ENCODE peak calls at places on chromosomes 2 and 18, in ten cellular contexts. One of them, this sample, is unnamed.

GRCh38 chr18:22469061-22469689 is 51.5 kb upstream of the CTAGE1 start:
- DNase-seq in uterus: no peak
- DNase-seq in fibroblast of lung: no peak
- DNase-seq in Karpas-422: no peak
- DNase-seq in BJ: no peak
- DNase-seq in GM13977: no peak
- DNase-seq in EL: no peak
- DNase-seq in mesendoderm: no peak
- DNase-seq in kidney tubule cell: no peak
- DNase-seq in dorsolateral prefrontal cortex: no peak
- DNase-seq in this sample: no peak

GRCh38 chr2:227325824-227326195 is 759 bp downstream of the MFF start:
- DNase-seq in uterus: no peak
- DNase-seq in mesendoderm: peak
- DNase-seq in dorsolateral prefrontal cortex: no peak
- DNase-seq in fibroblast of lung: peak
- DNase-seq in EL: peak
- DNase-seq in BJ: no peak
- DNase-seq in kidney tubule cell: peak
- DNase-seq in Karpas-422: no peak
- DNase-seq in GM13977: peak
- DNase-seq in this sample: peak

GRCh38 chr2:189210250-189211075 is 30.9 kb upstream of the COL5A2 start:
- DNase-seq in BJ: peak
- DNase-seq in uterus: peak
- DNase-seq in Karpas-422: no peak
- DNase-seq in fibroblast of lung: peak
- DNase-seq in kidney tubule cell: peak
- DNase-seq in mesendoderm: peak
- DNase-seq in EL: peak
- DNase-seq in GM13977: no peak
- DNase-seq in dorsolateral prefrontal cortex: no peak
- DNase-seq in this sample: peak

GRCh38 chr18:9333441-9334350 is 877 bp upstream of the TWSG1 start:
- DNase-seq in BJ: no peak
- DNase-seq in kidney tubule cell: no peak
- DNase-seq in fibroblast of lung: no peak
- DNase-seq in GM13977: peak
- DNase-seq in uterus: peak
- DNase-seq in EL: no peak
- DNase-seq in mesendoderm: no peak
- DNase-seq in Karpas-422: no peak
- DNase-seq in dorsolateral prefrontal cortex: peak
- DNase-seq in this sample: no peak

GRCh38 chr2:235595420-235596010 is 101.7 kb downstream of the AGAP1 start:
- DNase-seq in BJ: peak
- DNase-seq in fibroblast of lung: peak
- DNase-seq in uterus: peak
- DNase-seq in GM13977: peak
- DNase-seq in EL: peak
- DNase-seq in mesendoderm: peak
- DNase-seq in kidney tubule cell: peak
- DNase-seq in Karpas-422: peak
- DNase-seq in dorsolateral prefrontal cortex: peak
- DNase-seq in this sample: peak

GRCh38 chr2:39568561-39569006 is 97.1 kb upstream of the TMEM178A start:
- DNase-seq in uterus: no peak
- DNase-seq in dorsolateral prefrontal cortex: no peak
- DNase-seq in GM13977: no peak
- DNase-seq in kidney tubule cell: peak
- DNase-seq in BJ: peak
- DNase-seq in EL: peak
- DNase-seq in fibroblast of lung: peak
- DNase-seq in Karpas-422: no peak
- DNase-seq in mesendoderm: no peak
- DNase-seq in this sample: peak

GRCh38 chr2:225472161-225472560 is 72.7 kb downstream of the NYAP2 start:
- DNase-seq in dorsolateral prefrontal cortex: no peak
- DNase-seq in uterus: no peak
- DNase-seq in Karpas-422: no peak
- DNase-seq in fibroblast of lung: no peak
- DNase-seq in mesendoderm: no peak
- DNase-seq in kidney tubule cell: peak
- DNase-seq in GM13977: no peak
- DNase-seq in BJ: no peak
- DNase-seq in EL: no peak
- DNase-seq in this sample: no peak

GRCh38 chr2:32820701-32821100 is 126.1 kb upstream of the LTBP1 start:
- DNase-seq in dorsolateral prefrontal cortex: no peak
- DNase-seq in Karpas-422: no peak
- DNase-seq in EL: no peak
- DNase-seq in BJ: no peak
- DNase-seq in kidney tubule cell: no peak
- DNase-seq in GM13977: no peak
- DNase-seq in mesendoderm: no peak
- DNase-seq in uterus: no peak
- DNase-seq in fibroblast of lung: no peak
- DNase-seq in this sample: no peak

GRCh38 chr2:200649724-200650123 is 63.9 kb downstream of the AOX1 start:
- DNase-seq in Karpas-422: no peak
- DNase-seq in kidney tubule cell: no peak
- DNase-seq in mesendoderm: no peak
- DNase-seq in EL: no peak
- DNase-seq in uterus: no peak
- DNase-seq in BJ: no peak
- DNase-seq in GM13977: no peak
- DNase-seq in fibroblast of lung: no peak
- DNase-seq in dorsolateral prefrontal cortex: no peak
- DNase-seq in this sample: no peak

GRCh38 chr18:3649559-3650426 is 199.8 kb downstream of the TGIF1 start:
- DNase-seq in EL: peak
- DNase-seq in GM13977: no peak
- DNase-seq in mesendoderm: no peak
- DNase-seq in fibroblast of lung: peak
- DNase-seq in BJ: no peak
- DNase-seq in dorsolateral prefrontal cortex: no peak
- DNase-seq in uterus: peak
- DNase-seq in Karpas-422: no peak
- DNase-seq in kidney tubule cell: peak
- DNase-seq in this sample: peak

GRCh38 chr2:45755585-45756330 is 104.3 kb downstream of the PRKCE start:
- DNase-seq in GM13977: no peak
- DNase-seq in mesendoderm: peak
- DNase-seq in dorsolateral prefrontal cortex: no peak
- DNase-seq in EL: peak
- DNase-seq in uterus: no peak
- DNase-seq in BJ: peak
- DNase-seq in Karpas-422: no peak
- DNase-seq in fibroblast of lung: peak
- DNase-seq in kidney tubule cell: no peak
- DNase-seq in this sample: peak

GRCh38 chr18:49022311-49023280 is 71.8 kb upstream of the SMAD7 start:
- DNase-seq in GM13977: no peak
- DNase-seq in kidney tubule cell: no peak
- DNase-seq in uterus: no peak
- DNase-seq in mesendoderm: no peak
- DNase-seq in Karpas-422: no peak
- DNase-seq in BJ: no peak
- DNase-seq in dorsolateral prefrontal cortex: peak
- DNase-seq in fibroblast of lung: no peak
- DNase-seq in EL: no peak
- DNase-seq in this sample: no peak

GRCh38 chr2:176814740-176815367 is 397.7 kb upstream of the HNRNPA3 start:
- DNase-seq in mesendoderm: no peak
- DNase-seq in uterus: no peak
- DNase-seq in kidney tubule cell: peak
- DNase-seq in EL: peak
- DNase-seq in fibroblast of lung: peak
- DNase-seq in dorsolateral prefrontal cortex: no peak
- DNase-seq in Karpas-422: peak
- DNase-seq in GM13977: peak
- DNase-seq in BJ: peak
- DNase-seq in this sample: no peak

GRCh38 chr2:98148968-98149697 is 62.2 kb downstream of the VWA3B start:
- DNase-seq in fibroblast of lung: peak
- DNase-seq in Karpas-422: peak
- DNase-seq in uterus: no peak
- DNase-seq in EL: peak
- DNase-seq in GM13977: no peak
- DNase-seq in dorsolateral prefrontal cortex: no peak
- DNase-seq in kidney tubule cell: peak
- DNase-seq in mesendoderm: peak
- DNase-seq in BJ: no peak
- DNase-seq in this sample: peak

GRCh38 chr2:3479430-3480320 is 39.7 kb downstream of the ADI1 start:
- DNase-seq in BJ: no peak
- DNase-seq in dorsolateral prefrontal cortex: no peak
- DNase-seq in uterus: no peak
- DNase-seq in EL: no peak
- DNase-seq in Karpas-422: no peak
- DNase-seq in fibroblast of lung: no peak
- DNase-seq in mesendoderm: no peak
- DNase-seq in kidney tubule cell: no peak
- DNase-seq in GM13977: no peak
- DNase-seq in this sample: no peak

GRCh38 chr2:174892546-174892945 is 112.6 kb downstream of the CHN1 start:
- DNase-seq in uterus: no peak
- DNase-seq in GM13977: no peak
- DNase-seq in fibroblast of lung: no peak
- DNase-seq in mesendoderm: no peak
- DNase-seq in BJ: no peak
- DNase-seq in Karpas-422: no peak
- DNase-seq in EL: no peak
- DNase-seq in kidney tubule cell: no peak
- DNase-seq in dorsolateral prefrontal cortex: no peak
- DNase-seq in this sample: no peak

GRCh38 chr2:219684721-219685689 is 57.6 kb downstream of the SLC4A3 start:
- DNase-seq in GM13977: peak
- DNase-seq in mesendoderm: peak
- DNase-seq in uterus: peak
- DNase-seq in EL: peak
- DNase-seq in kidney tubule cell: peak
- DNase-seq in BJ: no peak
- DNase-seq in dorsolateral prefrontal cortex: no peak
- DNase-seq in fibroblast of lung: peak
- DNase-seq in Karpas-422: peak
- DNase-seq in this sample: peak

GRCh38 chr2:21038403-21039073 is 5.3 kb downstream of the APOB start:
- DNase-seq in EL: no peak
- DNase-seq in Karpas-422: no peak
- DNase-seq in mesendoderm: no peak
- DNase-seq in kidney tubule cell: no peak
- DNase-seq in dorsolateral prefrontal cortex: no peak
- DNase-seq in fibroblast of lung: peak
- DNase-seq in BJ: no peak
- DNase-seq in uterus: no peak
- DNase-seq in GM13977: no peak
- DNase-seq in this sample: peak

GRCh38 chr2:100615886-100616285 is 53.1 kb downstream of the PDCL3 start:
- DNase-seq in EL: no peak
- DNase-seq in fibroblast of lung: no peak
- DNase-seq in dorsolateral prefrontal cortex: no peak
- DNase-seq in BJ: no peak
- DNase-seq in Karpas-422: no peak
- DNase-seq in GM13977: no peak
- DNase-seq in kidney tubule cell: no peak
- DNase-seq in mesendoderm: no peak
- DNase-seq in uterus: no peak
- DNase-seq in this sample: no peak

GRCh38 chr2:160647967-160648685 is 154.5 kb upstream of the RBMS1 start:
- DNase-seq in mesendoderm: no peak
- DNase-seq in BJ: no peak
- DNase-seq in dorsolateral prefrontal cortex: no peak
- DNase-seq in Karpas-422: no peak
- DNase-seq in EL: no peak
- DNase-seq in fibroblast of lung: no peak
- DNase-seq in kidney tubule cell: peak
- DNase-seq in uterus: no peak
- DNase-seq in GM13977: no peak
- DNase-seq in this sample: no peak

GRCh38 chr2:175929850-175930249 is 72.2 kb downstream of the LNPK start:
- DNase-seq in uterus: no peak
- DNase-seq in GM13977: no peak
- DNase-seq in fibroblast of lung: peak
- DNase-seq in mesendoderm: no peak
- DNase-seq in Karpas-422: no peak
- DNase-seq in EL: no peak
- DNase-seq in kidney tubule cell: peak
- DNase-seq in BJ: peak
- DNase-seq in dorsolateral prefrontal cortex: no peak
- DNase-seq in this sample: peak

GRCh38 chr2:137050949-137051348 is 285.6 kb downstream of the THSD7B start:
- DNase-seq in EL: peak
- DNase-seq in dorsolateral prefrontal cortex: no peak
- DNase-seq in Karpas-422: no peak
- DNase-seq in kidney tubule cell: peak
- DNase-seq in GM13977: no peak
- DNase-seq in mesendoderm: peak
- DNase-seq in uterus: no peak
- DNase-seq in fibroblast of lung: no peak
- DNase-seq in BJ: no peak
- DNase-seq in this sample: no peak

GRCh38 chr2:228768818-228769217 is 502.3 kb downstream of the PID1 start:
- DNase-seq in mesendoderm: no peak
- DNase-seq in BJ: peak
- DNase-seq in dorsolateral prefrontal cortex: no peak
- DNase-seq in Karpas-422: no peak
- DNase-seq in GM13977: no peak
- DNase-seq in fibroblast of lung: peak
- DNase-seq in kidney tubule cell: peak
- DNase-seq in EL: peak
- DNase-seq in uterus: no peak
- DNase-seq in this sample: peak

GRCh38 chr2:72917875-72918660 is 749 bp downstream of the EMX1 start:
- DNase-seq in mesendoderm: peak
- DNase-seq in fibroblast of lung: no peak
- DNase-seq in EL: no peak
- DNase-seq in dorsolateral prefrontal cortex: no peak
- DNase-seq in Karpas-422: no peak
- DNase-seq in uterus: no peak
- DNase-seq in kidney tubule cell: peak
- DNase-seq in GM13977: peak
- DNase-seq in BJ: no peak
- DNase-seq in this sample: no peak

GRCh38 chr2:230922951-230923717 is 1.9 kb downstream of the GPR55 start:
- DNase-seq in mesendoderm: no peak
- DNase-seq in fibroblast of lung: no peak
- DNase-seq in kidney tubule cell: no peak
- DNase-seq in dorsolateral prefrontal cortex: no peak
- DNase-seq in uterus: no peak
- DNase-seq in BJ: no peak
- DNase-seq in Karpas-422: no peak
- DNase-seq in GM13977: no peak
- DNase-seq in EL: no peak
- DNase-seq in this sample: no peak

GRCh38 chr2:156695595-156695994 is 259.4 kb downstream of the GPD2 start:
- DNase-seq in mesendoderm: no peak
- DNase-seq in kidney tubule cell: no peak
- DNase-seq in BJ: no peak
- DNase-seq in dorsolateral prefrontal cortex: no peak
- DNase-seq in uterus: no peak
- DNase-seq in EL: no peak
- DNase-seq in fibroblast of lung: no peak
- DNase-seq in GM13977: no peak
- DNase-seq in Karpas-422: no peak
- DNase-seq in this sample: no peak

GRCh38 chr2:149744845-149745244 is 157.3 kb upstream of the MMADHC start:
- DNase-seq in BJ: peak
- DNase-seq in dorsolateral prefrontal cortex: no peak
- DNase-seq in mesendoderm: no peak
- DNase-seq in Karpas-422: no peak
- DNase-seq in GM13977: no peak
- DNase-seq in EL: peak
- DNase-seq in fibroblast of lung: peak
- DNase-seq in uterus: no peak
- DNase-seq in kidney tubule cell: peak
- DNase-seq in this sample: peak

GRCh38 chr2:220394433-220394832 is 767.0 kb downstream of the SLC4A3 start:
- DNase-seq in kidney tubule cell: peak
- DNase-seq in fibroblast of lung: peak
- DNase-seq in dorsolateral prefrontal cortex: peak
- DNase-seq in mesendoderm: no peak
- DNase-seq in EL: peak
- DNase-seq in GM13977: no peak
- DNase-seq in BJ: no peak
- DNase-seq in Karpas-422: no peak
- DNase-seq in uterus: peak
- DNase-seq in this sample: peak

This sample was measured in fibroblast of gingiva.